ENCODE peak calls at places on chromosome 1, in ten cellular contexts. Y, I, A, G, R, O, F, Q, H and T are unnamed samples.

GRCh38 chr1:228430243-228430642 is 13.6 kb upstream of the TRIM17 start:
- DNase-seq in O (no peak), R (no peak), A (no peak), I (no peak), F (no peak), H (no peak), G (no peak), Q (no peak), Y (no peak), T (no peak)

GRCh38 chr1:228018961-228019721 is 12.3 kb downstream of the WNT3A start:
- DNase-seq in R (no peak), I (no peak), A (no peak), Q (no peak), H (no peak), G (peak), O (peak), F (no peak), Y (no peak), T (peak)

GRCh38 chr1:31771891-31772668 is 7.9 kb upstream of the ADGRB2 start:
- DNase-seq in Y (no peak), R (no peak), A (no peak), O (no peak), Q (no peak), H (no peak), F (no peak), I (no peak), G (no peak), T (no peak)

GRCh38 chr1:177209357-177209756 is 38.6 kb downstream of the BRINP2 start:
- DNase-seq in A (peak), I (peak), Y (peak), G (peak), R (peak), Q (peak), H (peak), O (peak), F (no peak), T (peak)

GRCh38 chr1:186188736-186189135 is 186.3 kb downstream of the TPR start:
- DNase-seq in A (peak), Y (no peak), G (no peak), R (no peak), Q (no peak), F (no peak), H (no peak), I (no peak), O (no peak), T (no peak)

GRCh38 chr1:198540580-198540979 is at the start of gene ATP6V1G3:
- DNase-seq in H (no peak), R (no peak), F (no peak), Q (no peak), O (no peak), G (no peak), Y (no peak), A (no peak), I (no peak), T (no peak)

GRCh38 chr1:172456344-172456769 is 12.5 kb upstream of the PIGC start:
- DNase-seq in Y (no peak), A (no peak), I (no peak), F (no peak), O (no peak), G (no peak), R (no peak), Q (no peak), H (no peak), T (no peak)

GRCh38 chr1:32111040-32111628 is 3.3 kb downstream of the KPNA6 start:
- DNase-seq in I (no peak), H (no peak), F (no peak), Q (no peak), R (no peak), Y (no peak), A (no peak), O (no peak), G (no peak), T (no peak)

GRCh38 chr1:37033355-37034291 is 692 bp downstream of the GRIK3 start:
- DNase-seq in Y (no peak), O (no peak), A (no peak), G (no peak), R (no peak), F (no peak), Q (no peak), H (no peak), I (no peak), T (no peak)

DNA sequence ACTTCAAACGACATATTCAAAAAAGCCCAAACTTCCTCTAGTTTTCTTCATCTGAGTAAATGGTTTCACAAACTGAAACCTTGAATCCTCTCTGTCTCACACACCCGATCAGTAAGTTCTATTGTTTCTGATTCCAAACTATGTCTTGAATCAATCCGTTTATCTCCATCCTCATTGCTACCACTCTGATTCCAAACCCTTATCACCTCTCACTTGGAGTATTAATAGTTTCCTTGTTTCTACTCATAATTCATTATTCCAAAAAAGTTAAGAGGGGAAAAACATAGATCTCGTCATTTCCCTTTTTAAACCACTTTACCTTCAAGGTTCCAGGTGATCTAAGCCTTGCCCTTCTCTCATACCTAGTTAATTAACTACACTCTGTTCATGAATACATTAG is 1.7 kb upstream of the METTL18 start:
- DNase-seq in H (no peak), O (no peak), F (no peak), R (no peak), Y (no peak), G (no peak), I (no peak), Q (no peak), A (no peak), T (no peak)
- H3K4me3 ChIP-seq in H (no peak), O (no peak), F (no peak), R (no peak), Y (no peak), G (no peak), I (no peak), Q (no peak), A (no peak), T (no peak)

DNA sequence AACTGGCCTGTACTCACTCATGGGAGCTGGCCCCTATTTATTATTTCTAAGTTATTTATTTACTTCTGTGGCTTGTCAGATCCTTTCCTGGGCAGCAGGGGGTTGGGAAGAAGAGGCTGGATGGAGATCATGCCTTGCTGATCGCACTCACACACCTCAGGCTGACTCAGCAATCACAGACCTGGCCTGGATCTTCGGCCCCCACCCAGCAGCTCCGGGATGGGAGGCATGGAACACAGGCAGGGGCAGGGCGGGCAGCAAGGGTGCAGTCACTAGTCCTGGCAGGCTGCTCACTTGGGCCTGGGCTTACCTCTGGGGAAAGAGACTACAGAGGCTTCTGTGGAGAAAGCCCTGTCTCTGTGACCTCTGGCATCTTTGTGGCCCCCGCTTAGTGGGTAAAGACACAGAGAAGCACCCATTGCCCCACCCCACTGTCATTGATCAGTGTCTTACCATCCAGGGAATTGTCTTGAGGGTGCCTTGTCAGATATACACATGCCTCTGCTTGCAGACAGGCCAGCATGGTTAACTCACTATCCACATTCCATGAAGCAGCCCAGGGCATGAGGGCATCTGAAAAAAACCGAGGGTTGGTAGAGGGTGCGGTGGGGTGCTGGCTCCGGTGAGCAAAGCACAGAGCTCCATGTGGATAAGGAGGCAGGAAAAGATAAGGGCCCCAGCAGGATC is 3.7 kb downstream of the ARTN start:
- DNase-seq in I (no peak), G (no peak), Q (peak), H (no peak), A (no peak), F (no peak), R (peak), O (no peak), Y (no peak), T (no peak)
- H3K4me3 ChIP-seq in I (no peak), G (no peak), Q (no peak), H (no peak), A (no peak), F (no peak), R (no peak), O (no peak), Y (no peak), T (no peak)

GRCh38 chr1:52404975-52405338 is 555 bp downstream of the PRPF38A start:
- DNase-seq in F (no peak), A (no peak), Q (no peak), I (no peak), R (no peak), H (no peak), Y (no peak), G (no peak), O (no peak), T (no peak)

GRCh38 chr1:52403566-52404115 is 582 bp downstream of the ORC1 start:
- DNase-seq in R (peak), Y (peak), G (no peak), Q (peak), H (no peak), F (peak), I (peak), A (peak), O (no peak), T (no peak)

GRCh38 chr1:52402860-52403240 is 1.4 kb downstream of the ORC1 start:
- DNase-seq in G (no peak), A (no peak), Y (no peak), O (no peak), Q (no peak), R (peak), I (no peak), F (no peak), H (no peak), T (no peak)

GRCh38 chr1:52400131-52400530 is 4.1 kb downstream of the ORC1 start:
- DNase-seq in Y (no peak), F (no peak), I (no peak), H (no peak), O (no peak), Q (no peak), G (no peak), A (peak), R (no peak), T (no peak)

DNA sequence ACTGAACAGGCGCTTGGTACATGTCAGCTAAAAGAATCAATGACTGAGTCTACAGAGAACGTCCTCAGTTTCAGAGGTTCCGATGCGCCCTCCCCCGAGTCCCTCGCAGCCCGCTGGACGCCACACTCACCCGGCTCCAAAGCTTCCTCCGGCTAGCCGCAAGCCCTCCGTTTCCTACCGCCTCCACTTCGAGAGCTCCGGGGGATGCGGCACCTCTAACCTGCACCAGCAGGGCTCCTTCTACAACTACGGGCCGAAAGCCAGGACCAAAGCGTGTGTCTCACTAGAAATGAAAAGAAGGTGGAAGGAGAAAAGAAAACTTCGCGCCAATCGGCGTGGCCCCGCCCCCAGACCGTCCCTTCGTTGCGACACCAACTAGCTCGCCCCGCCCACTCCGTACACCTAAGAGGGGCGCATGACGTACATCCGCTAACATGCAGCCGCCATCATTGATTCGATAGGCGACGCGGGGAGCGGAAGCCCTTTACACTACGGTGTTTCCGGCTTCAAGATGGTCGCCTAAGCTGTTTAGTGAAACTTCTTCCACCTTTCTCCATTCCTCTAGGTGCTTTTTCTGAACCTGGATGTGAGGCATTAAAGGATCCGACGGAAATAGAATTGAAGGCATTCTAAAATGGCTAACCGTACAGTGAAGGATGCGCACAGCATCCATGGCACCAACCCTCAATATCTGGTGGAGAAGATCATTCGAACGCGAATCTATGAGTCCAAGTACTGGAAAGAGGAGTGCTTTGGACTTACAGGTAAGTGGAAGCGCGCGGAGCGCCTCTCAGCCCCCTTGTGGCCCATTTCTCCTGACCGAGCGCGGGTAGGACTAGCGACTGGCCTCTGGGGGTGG is at the start of the genes ORC1 and PRPF38A:
- DNase-seq in H (peak), I (peak), A (peak), R (peak), Q (peak), G (peak), O (peak), F (peak), Y (peak), T (peak)
- H3K4me3 ChIP-seq in H (peak), I (peak), A (peak), R (peak), Q (peak), G (peak), O (peak), F (peak), Y (peak), T (peak)

GRCh38 chr1:246698466-246699094 is 25.6 kb upstream of the SCCPDH start:
- DNase-seq in O (no peak), Y (no peak), F (no peak), H (no peak), Q (no peak), G (no peak), A (no peak), R (no peak), I (no peak), T (no peak)
- H3K4me3 ChIP-seq in O (peak), Y (peak), F (peak), H (peak), Q (peak), G (peak), A (no peak), R (no peak), I (no peak), T (peak)

DNA sequence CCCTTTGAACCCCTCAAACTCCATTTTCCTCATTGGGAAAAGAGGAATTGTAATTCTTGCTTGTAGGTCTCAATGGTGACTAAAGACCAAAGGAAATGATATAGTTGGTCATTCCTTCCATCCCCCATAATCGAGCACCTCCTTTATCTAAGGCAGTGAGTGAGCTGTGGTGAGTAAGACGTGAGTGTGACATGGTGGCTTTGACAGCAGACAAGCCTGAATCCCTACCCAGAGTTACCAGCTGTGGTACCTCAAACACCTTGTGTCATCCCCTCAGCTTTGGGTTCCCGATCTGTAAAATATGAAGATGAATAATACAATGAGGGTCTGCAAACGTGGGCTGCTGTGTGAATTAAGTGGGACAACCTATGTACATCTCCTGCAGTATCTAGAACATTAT is 8.4 kb downstream of the TRAF5 start:
- DNase-seq in R (no peak), Q (no peak), Y (no peak), G (no peak), H (no peak), F (no peak), A (peak), I (no peak), O (no peak), T (no peak)
- H3K4me3 ChIP-seq in R (no peak), Q (no peak), Y (no peak), G (no peak), H (no peak), F (no peak), A (no peak), I (no peak), O (no peak), T (no peak)

DNA sequence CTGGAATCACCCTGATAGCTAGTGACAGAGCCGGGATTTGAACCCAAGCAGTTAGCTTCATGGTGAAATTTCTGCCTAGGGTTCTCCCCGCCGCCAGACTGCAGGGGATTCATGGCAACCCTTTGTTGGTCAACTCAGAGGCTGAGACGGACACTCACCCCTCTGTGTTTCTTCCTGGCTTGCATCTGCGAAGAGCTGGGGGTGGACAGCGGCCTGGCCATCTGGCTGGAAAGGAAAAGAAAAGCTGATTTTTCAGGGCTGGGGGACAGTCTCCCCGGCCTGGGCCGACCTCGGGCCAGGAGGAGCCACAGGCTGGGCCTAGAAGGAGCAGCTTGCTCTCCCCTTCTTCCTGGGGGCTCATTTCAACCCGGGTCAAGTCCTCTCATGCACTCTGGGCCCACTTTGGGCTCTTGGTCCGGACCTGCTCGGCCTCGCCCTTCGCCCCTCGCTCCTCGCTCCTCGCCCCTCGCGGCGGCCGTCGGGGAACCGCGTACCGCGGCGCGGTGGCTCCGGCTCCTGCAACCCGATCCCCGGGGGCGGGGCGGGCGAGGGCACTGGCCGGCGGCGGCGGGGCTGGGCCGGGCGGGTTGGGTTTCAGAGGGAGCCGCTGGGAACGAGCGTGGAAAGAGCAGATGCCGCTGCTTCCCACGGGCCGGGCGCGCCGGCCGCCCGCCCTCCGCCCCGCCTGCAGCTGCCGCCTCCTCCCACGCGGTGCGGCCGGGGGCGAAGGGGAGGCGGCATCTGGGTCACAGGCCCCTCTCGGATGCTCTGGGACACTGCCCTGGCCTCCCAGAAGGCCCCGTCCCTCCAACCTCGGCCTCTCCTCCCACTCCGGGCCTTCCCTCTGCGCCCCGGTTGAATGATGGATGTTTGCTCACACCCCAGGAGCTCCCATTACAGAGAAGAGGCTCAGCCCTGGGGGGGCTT is 6.7 kb downstream of the HEYL start:
- DNase-seq in Q (no peak), I (peak), H (no peak), R (no peak), G (peak), A (peak), O (peak), F (no peak), Y (peak), T (no peak)
- H3K4me3 ChIP-seq in Q (no peak), I (peak), H (no peak), R (no peak), G (peak), A (peak), O (peak), F (no peak), Y (no peak), T (peak)

GRCh38 chr1:154384650-154385557 is 20.2 kb upstream of the IL6R start:
- DNase-seq in Y (no peak), R (no peak), G (no peak), Q (no peak), F (no peak), I (no peak), A (no peak), O (no peak), H (no peak), T (no peak)

GRCh38 chr1:154391086-154391770 is 13.9 kb upstream of the IL6R start:
- DNase-seq in Y (no peak), A (no peak), I (no peak), G (no peak), Q (no peak), O (no peak), H (no peak), F (no peak), R (no peak), T (no peak)

DNA sequence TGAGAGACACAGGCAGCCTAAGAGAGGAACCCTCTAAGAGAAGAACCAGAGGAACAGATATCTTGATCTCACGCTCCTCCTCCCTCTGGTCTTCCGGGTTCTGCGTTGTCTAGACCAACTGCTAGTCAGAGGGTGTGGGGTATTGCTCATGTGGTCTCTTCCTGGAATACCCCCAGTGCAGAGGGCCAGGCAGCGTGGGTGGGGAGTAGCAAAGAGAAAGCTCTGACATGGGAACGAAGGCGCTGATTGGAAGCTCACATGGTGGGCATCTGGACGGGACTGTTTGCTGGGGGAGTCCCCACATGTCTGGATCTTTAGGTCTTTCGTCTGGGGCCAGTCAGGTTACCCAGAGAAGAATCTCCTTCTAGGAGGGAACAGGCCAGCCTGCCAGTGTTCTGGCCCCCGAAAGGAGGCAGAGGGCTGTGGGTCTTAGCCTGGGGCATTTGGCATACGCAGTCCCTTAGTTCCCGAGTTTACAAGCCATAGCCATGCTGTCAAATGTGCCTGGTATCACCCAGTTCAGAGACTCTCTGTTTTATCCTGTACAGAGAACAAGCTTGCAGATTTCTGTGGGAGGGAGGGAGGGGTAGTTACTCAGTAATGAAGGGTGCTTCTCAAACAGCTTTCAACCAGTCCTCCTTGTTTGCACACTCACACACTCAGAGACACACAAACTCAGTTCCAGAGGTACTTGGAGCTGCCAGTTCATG is 18.3 kb upstream of the IL6R start:
- DNase-seq in Q (no peak), Y (no peak), R (no peak), F (peak), G (no peak), O (peak), A (no peak), H (no peak), I (peak), T (no peak)
- H3K4me3 ChIP-seq in Q (no peak), Y (no peak), R (no peak), F (peak), G (no peak), O (no peak), A (no peak), H (no peak), I (no peak), T (no peak)